ENCODE peak calls at places on chromosomes 1 and 21, in five cellular contexts. N is left ventricle myocardium inferior, B is mammary epithelial cell, I is EL, C is ELR. O is an unnamed sample.

GRCh38 chr1:109788695-109789521 is 25.2 kb upstream of the EPS8L3 start:
- DNase-seq in C (peak; percentile 56), B (no peak), N (peak; percentile 9), I (no peak), O (no peak)

GRCh38 chr1:206127336-206127735 is 10.1 kb upstream of the AVPR1B start:
- DNase-seq in C (no peak), N (no peak), B (no peak), I (no peak), O (no peak)

GRCh38 chr1:83978056-83978455 is 20.9 kb downstream of the TTLL7 start:
- DNase-seq in B (no peak), N (no peak), I (no peak), C (no peak), O (no peak)

GRCh38 chr1:6108937-6109636 is 63.4 kb downstream of the KCNAB2 start:
- DNase-seq in N (no peak), I (peak; percentile 54), B (peak; percentile 50), C (peak; percentile 60), O (peak; percentile 40)

GRCh38 chr1:66478116-66478515 is 55.8 kb upstream of the SGIP1 start:
- DNase-seq in I (peak; percentile 87), C (peak; percentile 90), N (no peak), B (peak; percentile 45), O (peak; percentile 54)

GRCh38 chr1:52306227-52307006 is 59.6 kb downstream of the CC2D1B start:
- DNase-seq in C (no peak), N (no peak), I (no peak), B (no peak), O (no peak)

GRCh38 chr21:26007911-26008579 is 162.5 kb downstream of the APP start:
- DNase-seq in N (no peak), B (no peak), I (no peak), C (no peak), O (peak; percentile 24)

GRCh38 chr1:61370177-61370907 is 288.0 kb downstream of the NFIA start:
- DNase-seq in N (no peak), B (no peak), C (no peak), I (no peak), O (no peak)

GRCh38 chr1:174301295-174302077 is 142.2 kb downstream of the RABGAP1L start:
- DNase-seq in N (no peak), I (no peak), B (no peak), C (no peak), O (no peak)

GRCh38 chr1:202967684-202968281 is 726 bp upstream of the CYB5R1 start:
- DNase-seq in I (no peak), C (peak; percentile 25), N (no peak), B (no peak), O (no peak)

GRCh38 chr21:37986000-37986399 is 69.7 kb upstream of the KCNJ6 start:
- DNase-seq in B (no peak), I (no peak), C (no peak), N (no peak), O (no peak)

GRCh38 chr21:37792046-37792445 is 124.2 kb downstream of the KCNJ6 start:
- DNase-seq in I (no peak), B (no peak), C (no peak), N (no peak), O (peak; percentile 52)

O was measured in IMR-90.